ENCODE peak calls at places on chromosome 7, in six cellular contexts. One of them, this sample, is unnamed.

GRCh38 chr7:150818971-150819370 is 18.4 kb downstream of the TMEM176A start:
- DNase-seq in amniotic stem cell: no peak
- DNase-seq in PC-9: no peak
- DNase-seq in activated naive CD4-positive, alpha-beta T cell treated with Interleukin-2 at 50 U/mL for 16 hours: no peak
- DNase-seq in endothelial cell of umbilical vein: no peak
- DNase-seq in MCF 10A: no peak
- DNase-seq in this sample: no peak

GRCh38 chr7:157800281-157800680 is 463.5 kb downstream of the DNAJB6 start:
- DNase-seq in endothelial cell of umbilical vein: no peak
- DNase-seq in MCF 10A: no peak
- DNase-seq in activated naive CD4-positive, alpha-beta T cell treated with Interleukin-2 at 50 U/mL for 16 hours: no peak
- DNase-seq in PC-9: no peak
- DNase-seq in amniotic stem cell: no peak
- DNase-seq in this sample: no peak

GRCh38 chr7:4951903-4952636 is 6.9 kb downstream of the MMD2 start:
- DNase-seq in endothelial cell of umbilical vein: peak
- DNase-seq in PC-9: peak
- DNase-seq in activated naive CD4-positive, alpha-beta T cell treated with Interleukin-2 at 50 U/mL for 16 hours: no peak
- DNase-seq in amniotic stem cell: no peak
- DNase-seq in MCF 10A: peak
- DNase-seq in this sample: no peak

GRCh38 chr7:27225005-27225934 is 17.3 kb upstream of the EVX1 start:
- DNase-seq in PC-9: no peak
- DNase-seq in activated naive CD4-positive, alpha-beta T cell treated with Interleukin-2 at 50 U/mL for 16 hours: no peak
- DNase-seq in endothelial cell of umbilical vein: no peak
- DNase-seq in amniotic stem cell: no peak
- DNase-seq in MCF 10A: no peak
- DNase-seq in this sample: peak

GRCh38 chr7:54781356-54781912 is 22.4 kb upstream of the SEC61G start:
- DNase-seq in PC-9: no peak
- DNase-seq in MCF 10A: no peak
- DNase-seq in endothelial cell of umbilical vein: no peak
- DNase-seq in amniotic stem cell: no peak
- DNase-seq in activated naive CD4-positive, alpha-beta T cell treated with Interleukin-2 at 50 U/mL for 16 hours: no peak
- DNase-seq in this sample: no peak

GRCh38 chr7:36208997-36209813 is 56.2 kb downstream of the EEPD1 start:
- DNase-seq in PC-9: no peak
- DNase-seq in MCF 10A: no peak
- DNase-seq in amniotic stem cell: no peak
- DNase-seq in activated naive CD4-positive, alpha-beta T cell treated with Interleukin-2 at 50 U/mL for 16 hours: peak
- DNase-seq in endothelial cell of umbilical vein: no peak
- DNase-seq in this sample: no peak

GRCh38 chr7:140036224-140036651 is 26.5 kb downstream of the PARP12 start:
- DNase-seq in MCF 10A: no peak
- DNase-seq in amniotic stem cell: no peak
- DNase-seq in endothelial cell of umbilical vein: no peak
- DNase-seq in activated naive CD4-positive, alpha-beta T cell treated with Interleukin-2 at 50 U/mL for 16 hours: peak
- DNase-seq in PC-9: no peak
- DNase-seq in this sample: no peak

GRCh38 chr7:34838329-34838728 is 180.3 kb downstream of the NPSR1 start:
- DNase-seq in PC-9: peak
- DNase-seq in activated naive CD4-positive, alpha-beta T cell treated with Interleukin-2 at 50 U/mL for 16 hours: no peak
- DNase-seq in amniotic stem cell: no peak
- DNase-seq in endothelial cell of umbilical vein: no peak
- DNase-seq in MCF 10A: no peak
- DNase-seq in this sample: no peak

GRCh38 chr7:151137841-151138540 is 29.5 kb downstream of the GBX1 start:
- DNase-seq in endothelial cell of umbilical vein: no peak
- DNase-seq in amniotic stem cell: no peak
- DNase-seq in PC-9: no peak
- DNase-seq in MCF 10A: no peak
- DNase-seq in activated naive CD4-positive, alpha-beta T cell treated with Interleukin-2 at 50 U/mL for 16 hours: no peak
- DNase-seq in this sample: no peak

GRCh38 chr7:150404785-150405583 is 25.9 kb downstream of the ZNF775 start:
- DNase-seq in activated naive CD4-positive, alpha-beta T cell treated with Interleukin-2 at 50 U/mL for 16 hours: peak
- DNase-seq in MCF 10A: peak
- DNase-seq in amniotic stem cell: peak
- DNase-seq in endothelial cell of umbilical vein: peak
- DNase-seq in PC-9: peak
- DNase-seq in this sample: peak

GRCh38 chr7:27134392-27134791 is 3.8 kb upstream of the HOXA4 start:
- DNase-seq in PC-9: no peak
- DNase-seq in endothelial cell of umbilical vein: peak
- DNase-seq in MCF 10A: peak
- DNase-seq in activated naive CD4-positive, alpha-beta T cell treated with Interleukin-2 at 50 U/mL for 16 hours: no peak
- DNase-seq in amniotic stem cell: no peak
- DNase-seq in this sample: no peak

GRCh38 chr7:100897111-100897608 is 1.5 kb upstream of the ACHE start:
- DNase-seq in MCF 10A: no peak
- DNase-seq in endothelial cell of umbilical vein: no peak
- DNase-seq in PC-9: peak
- DNase-seq in activated naive CD4-positive, alpha-beta T cell treated with Interleukin-2 at 50 U/mL for 16 hours: peak
- DNase-seq in amniotic stem cell: no peak
- DNase-seq in this sample: peak

GRCh38 chr7:16526742-16527540 is at the start of gene LRRC72:
- DNase-seq in activated naive CD4-positive, alpha-beta T cell treated with Interleukin-2 at 50 U/mL for 16 hours: no peak
- DNase-seq in amniotic stem cell: no peak
- DNase-seq in endothelial cell of umbilical vein: no peak
- DNase-seq in PC-9: no peak
- DNase-seq in MCF 10A: no peak
- DNase-seq in this sample: no peak

GRCh38 chr7:106757846-106758245 is 96.9 kb upstream of the CCDC71L start:
- DNase-seq in amniotic stem cell: no peak
- DNase-seq in endothelial cell of umbilical vein: peak
- DNase-seq in MCF 10A: peak
- DNase-seq in PC-9: no peak
- DNase-seq in activated naive CD4-positive, alpha-beta T cell treated with Interleukin-2 at 50 U/mL for 16 hours: no peak
- DNase-seq in this sample: peak

GRCh38 chr7:31991846-31992245 is 78.4 kb downstream of the PDE1C start:
- DNase-seq in amniotic stem cell: no peak
- DNase-seq in endothelial cell of umbilical vein: peak
- DNase-seq in activated naive CD4-positive, alpha-beta T cell treated with Interleukin-2 at 50 U/mL for 16 hours: no peak
- DNase-seq in MCF 10A: peak
- DNase-seq in PC-9: no peak
- DNase-seq in this sample: no peak

GRCh38 chr7:2979276-2979675 is 64.4 kb downstream of the CARD11 start:
- DNase-seq in MCF 10A: no peak
- DNase-seq in amniotic stem cell: no peak
- DNase-seq in PC-9: no peak
- DNase-seq in activated naive CD4-positive, alpha-beta T cell treated with Interleukin-2 at 50 U/mL for 16 hours: no peak
- DNase-seq in endothelial cell of umbilical vein: no peak
- DNase-seq in this sample: no peak

GRCh38 chr7:44286618-44287487 is 38.5 kb downstream of the CAMK2B start:
- DNase-seq in PC-9: no peak
- DNase-seq in endothelial cell of umbilical vein: no peak
- DNase-seq in amniotic stem cell: no peak
- DNase-seq in activated naive CD4-positive, alpha-beta T cell treated with Interleukin-2 at 50 U/mL for 16 hours: no peak
- DNase-seq in MCF 10A: no peak
- DNase-seq in this sample: peak

GRCh38 chr7:39720586-39720985 is 97.2 kb downstream of the RALA start:
- DNase-seq in PC-9: peak
- DNase-seq in endothelial cell of umbilical vein: no peak
- DNase-seq in MCF 10A: no peak
- DNase-seq in activated naive CD4-positive, alpha-beta T cell treated with Interleukin-2 at 50 U/mL for 16 hours: no peak
- DNase-seq in amniotic stem cell: no peak
- DNase-seq in this sample: no peak

GRCh38 chr7:103626776-103627175 is 180.8 kb upstream of the SLC26A5 start:
- DNase-seq in MCF 10A: no peak
- DNase-seq in amniotic stem cell: no peak
- DNase-seq in activated naive CD4-positive, alpha-beta T cell treated with Interleukin-2 at 50 U/mL for 16 hours: no peak
- DNase-seq in endothelial cell of umbilical vein: no peak
- DNase-seq in PC-9: no peak
- DNase-seq in this sample: no peak

GRCh38 chr7:1121886-1122831 is 34.2 kb downstream of the GPER1 start:
- DNase-seq in endothelial cell of umbilical vein: no peak
- DNase-seq in PC-9: no peak
- DNase-seq in activated naive CD4-positive, alpha-beta T cell treated with Interleukin-2 at 50 U/mL for 16 hours: no peak
- DNase-seq in amniotic stem cell: no peak
- DNase-seq in MCF 10A: no peak
- DNase-seq in this sample: no peak

GRCh38 chr7:47609803-47610452 is 28.0 kb upstream of the TNS3 start:
- DNase-seq in amniotic stem cell: no peak
- DNase-seq in endothelial cell of umbilical vein: no peak
- DNase-seq in MCF 10A: no peak
- DNase-seq in activated naive CD4-positive, alpha-beta T cell treated with Interleukin-2 at 50 U/mL for 16 hours: no peak
- DNase-seq in PC-9: no peak
- DNase-seq in this sample: peak

GRCh38 chr7:42982604-42983115 is 50.5 kb downstream of the MRPL32 start:
- DNase-seq in MCF 10A: no peak
- DNase-seq in amniotic stem cell: no peak
- DNase-seq in endothelial cell of umbilical vein: no peak
- DNase-seq in PC-9: no peak
- DNase-seq in activated naive CD4-positive, alpha-beta T cell treated with Interleukin-2 at 50 U/mL for 16 hours: no peak
- DNase-seq in this sample: no peak

GRCh38 chr7:34570300-34570699 is 87.7 kb upstream of the NPSR1 start:
- DNase-seq in MCF 10A: no peak
- DNase-seq in PC-9: no peak
- DNase-seq in activated naive CD4-positive, alpha-beta T cell treated with Interleukin-2 at 50 U/mL for 16 hours: no peak
- DNase-seq in endothelial cell of umbilical vein: no peak
- DNase-seq in amniotic stem cell: no peak
- DNase-seq in this sample: no peak

GRCh38 chr7:69757990-69758430 is 159.7 kb downstream of the AUTS2 start:
- DNase-seq in PC-9: no peak
- DNase-seq in endothelial cell of umbilical vein: no peak
- DNase-seq in amniotic stem cell: no peak
- DNase-seq in activated naive CD4-positive, alpha-beta T cell treated with Interleukin-2 at 50 U/mL for 16 hours: no peak
- DNase-seq in MCF 10A: no peak
- DNase-seq in this sample: no peak

GRCh38 chr7:47371733-47372368 is 210.1 kb downstream of the TNS3 start:
- DNase-seq in MCF 10A: peak
- DNase-seq in amniotic stem cell: no peak
- DNase-seq in endothelial cell of umbilical vein: peak
- DNase-seq in activated naive CD4-positive, alpha-beta T cell treated with Interleukin-2 at 50 U/mL for 16 hours: no peak
- DNase-seq in PC-9: peak
- DNase-seq in this sample: peak

GRCh38 chr7:20217193-20217948 is at the start of gene MACC1:
- DNase-seq in endothelial cell of umbilical vein: no peak
- DNase-seq in PC-9: peak
- DNase-seq in activated naive CD4-positive, alpha-beta T cell treated with Interleukin-2 at 50 U/mL for 16 hours: no peak
- DNase-seq in MCF 10A: peak
- DNase-seq in amniotic stem cell: no peak
- DNase-seq in this sample: no peak

GRCh38 chr7:151869457-151869856 is 7.5 kb downstream of the PRKAG2 start:
- DNase-seq in amniotic stem cell: no peak
- DNase-seq in endothelial cell of umbilical vein: no peak
- DNase-seq in PC-9: no peak
- DNase-seq in MCF 10A: no peak
- DNase-seq in activated naive CD4-positive, alpha-beta T cell treated with Interleukin-2 at 50 U/mL for 16 hours: no peak
- DNase-seq in this sample: no peak

GRCh38 chr7:140920745-140921144 is 4.0 kb downstream of the BRAF start:
- DNase-seq in endothelial cell of umbilical vein: no peak
- DNase-seq in amniotic stem cell: no peak
- DNase-seq in activated naive CD4-positive, alpha-beta T cell treated with Interleukin-2 at 50 U/mL for 16 hours: no peak
- DNase-seq in MCF 10A: no peak
- DNase-seq in PC-9: no peak
- DNase-seq in this sample: no peak